ENCODE peak calls at places on chromosome 11, in four cellular contexts. One of them, this sample, is unnamed.

GRCh38 chr11:45928535-45929215 is 6.2 kb downstream of the LARGE2 start:
- DNase-seq in PC-9: no peak
- DNase-seq in endothelial cell: no peak
- DNase-seq in astrocyte: no peak
- DNase-seq in this sample: no peak

GRCh38 chr11:69508974-69509373 is 27.5 kb downstream of the LINC01488 start:
- DNase-seq in PC-9: no peak
- DNase-seq in endothelial cell: no peak
- DNase-seq in astrocyte: no peak
- DNase-seq in this sample: no peak

GRCh38 chr11:99020324-99021225 is at the start of gene CNTN5:
- DNase-seq in PC-9: peak; percentile 19
- DNase-seq in endothelial cell: peak; percentile 58
- DNase-seq in astrocyte: no peak
- DNase-seq in this sample: peak; percentile 0

GRCh38 chr11:57792060-57792541 is 30.5 kb downstream of the CTNND1 start:
- DNase-seq in PC-9: no peak
- DNase-seq in endothelial cell: no peak
- DNase-seq in astrocyte: peak; percentile 67
- DNase-seq in this sample: no peak

GRCh38 chr11:130798801-130799200 is 117.5 kb downstream of the SNX19 start:
- DNase-seq in PC-9: no peak
- DNase-seq in endothelial cell: no peak
- DNase-seq in astrocyte: peak; percentile 49
- DNase-seq in this sample: peak; percentile 22

GRCh38 chr11:7512525-7513209 is 1.1 kb upstream of the PPFIBP2 start:
- DNase-seq in PC-9: no peak
- DNase-seq in endothelial cell: peak; percentile 14
- DNase-seq in astrocyte: no peak
- DNase-seq in this sample: no peak

GRCh38 chr11:100929377-100929776 is 200.2 kb downstream of the PGR start:
- DNase-seq in PC-9: no peak
- DNase-seq in endothelial cell: no peak
- DNase-seq in astrocyte: peak; percentile 89
- DNase-seq in this sample: peak; percentile 56

GRCh38 chr11:70694371-70694770 is 296.0 kb downstream of the CTTN start:
- DNase-seq in PC-9: no peak
- DNase-seq in endothelial cell: no peak
- DNase-seq in astrocyte: no peak
- DNase-seq in this sample: no peak

GRCh38 chr11:99281331-99281730 is 260.6 kb downstream of the CNTN5 start:
- DNase-seq in PC-9: no peak
- DNase-seq in endothelial cell: no peak
- DNase-seq in astrocyte: no peak
- DNase-seq in this sample: no peak

GRCh38 chr11:9600651-9601040 is 27.2 kb downstream of the WEE1 start:
- DNase-seq in PC-9: peak; percentile 56
- DNase-seq in endothelial cell: no peak
- DNase-seq in astrocyte: peak; percentile 42
- DNase-seq in this sample: no peak

GRCh38 chr11:106706355-106706754 is 311.9 kb downstream of the GUCY1A2 start:
- DNase-seq in PC-9: peak; percentile 14
- DNase-seq in endothelial cell: no peak
- DNase-seq in astrocyte: peak; percentile 83
- DNase-seq in this sample: peak; percentile 67

GRCh38 chr11:34585304-34585869 is 35.5 kb upstream of the EHF start:
- DNase-seq in PC-9: no peak
- DNase-seq in endothelial cell: no peak
- DNase-seq in astrocyte: no peak
- DNase-seq in this sample: no peak

GRCh38 chr11:13772223-13773046 is 104.0 kb downstream of the FAR1 start:
- DNase-seq in PC-9: peak; percentile 12
- DNase-seq in endothelial cell: peak; percentile 51
- DNase-seq in astrocyte: peak; percentile 38
- DNase-seq in this sample: peak; percentile 52

GRCh38 chr11:9060700-9061111 is 30.7 kb downstream of the SCUBE2 start:
- DNase-seq in PC-9: no peak
- DNase-seq in endothelial cell: no peak
- DNase-seq in astrocyte: no peak
- DNase-seq in this sample: no peak

GRCh38 chr11:83456075-83456474 is 169.9 kb upstream of the CCDC90B start:
- DNase-seq in PC-9: no peak
- DNase-seq in endothelial cell: no peak
- DNase-seq in astrocyte: no peak
- DNase-seq in this sample: no peak

GRCh38 chr11:131749100-131749499 is 378.7 kb downstream of the NTM start:
- DNase-seq in PC-9: no peak
- DNase-seq in endothelial cell: no peak
- DNase-seq in astrocyte: peak; percentile 99
- DNase-seq in this sample: peak; percentile 76

GRCh38 chr11:76291576-76292526 is 85.5 kb upstream of the WNT11 start:
- DNase-seq in PC-9: peak; percentile 85
- DNase-seq in endothelial cell: no peak
- DNase-seq in astrocyte: no peak
- DNase-seq in this sample: no peak

GRCh38 chr11:45296085-45296484 is 9.9 kb upstream of the SYT13 start:
- DNase-seq in PC-9: no peak
- DNase-seq in endothelial cell: no peak
- DNase-seq in astrocyte: no peak
- DNase-seq in this sample: no peak

GRCh38 chr11:128195756-128196155 is 391.6 kb downstream of the ETS1 start:
- DNase-seq in PC-9: no peak
- DNase-seq in endothelial cell: no peak
- DNase-seq in astrocyte: no peak
- DNase-seq in this sample: no peak

GRCh38 chr11:33388793-33389525 is 131.8 kb downstream of the HIPK3 start:
- DNase-seq in PC-9: no peak
- DNase-seq in endothelial cell: no peak
- DNase-seq in astrocyte: no peak
- DNase-seq in this sample: no peak

GRCh38 chr11:13685461-13686108 is 17.1 kb downstream of the FAR1 start:
- DNase-seq in PC-9: no peak
- DNase-seq in endothelial cell: no peak
- DNase-seq in astrocyte: peak; percentile 24
- DNase-seq in this sample: no peak

GRCh38 chr11:119144825-119145476 is 3.9 kb upstream of the ABCG4 start:
- DNase-seq in PC-9: peak; percentile 63
- DNase-seq in endothelial cell: peak; percentile 70
- DNase-seq in astrocyte: peak; percentile 47
- DNase-seq in this sample: peak; percentile 57

GRCh38 chr11:118170231-118170630 is 6.2 kb downstream of the SCN2B start:
- DNase-seq in PC-9: no peak
- DNase-seq in endothelial cell: no peak
- DNase-seq in astrocyte: no peak
- DNase-seq in this sample: no peak

GRCh38 chr11:128420277-128420676 is 167.1 kb downstream of the ETS1 start:
- DNase-seq in PC-9: no peak
- DNase-seq in endothelial cell: no peak
- DNase-seq in astrocyte: no peak
- DNase-seq in this sample: no peak

GRCh38 chr11:533049-533585 is 2.3 kb downstream of the HRAS start:
- DNase-seq in PC-9: no peak
- DNase-seq in endothelial cell: no peak
- DNase-seq in astrocyte: no peak
- DNase-seq in this sample: no peak

GRCh38 chr11:12981879-12982531 is 27.1 kb upstream of the RASSF10 start:
- DNase-seq in PC-9: no peak
- DNase-seq in endothelial cell: no peak
- DNase-seq in astrocyte: no peak
- DNase-seq in this sample: peak; percentile 15

GRCh38 chr11:73779084-73779902 is 8.4 kb upstream of the MRPL48 start:
- DNase-seq in PC-9: peak; percentile 99
- DNase-seq in endothelial cell: peak; percentile 97
- DNase-seq in astrocyte: peak; percentile 96
- DNase-seq in this sample: peak; percentile 99

GRCh38 chr11:34658071-34659015 is 37.5 kb downstream of the EHF start:
- DNase-seq in PC-9: no peak
- DNase-seq in endothelial cell: no peak
- DNase-seq in astrocyte: no peak
- DNase-seq in this sample: no peak

GRCh38 chr11:68275721-68276488 is 4.1 kb upstream of the C11orf24 start:
- DNase-seq in PC-9: peak; percentile 26
- DNase-seq in endothelial cell: no peak
- DNase-seq in astrocyte: no peak
- DNase-seq in this sample: no peak

GRCh38 chr11:43903086-43903485 is 22.5 kb downstream of the ALKBH3 start:
- DNase-seq in PC-9: no peak
- DNase-seq in endothelial cell: no peak
- DNase-seq in astrocyte: no peak
- DNase-seq in this sample: no peak

GRCh38 chr11:43907028-43907966 is 26.7 kb downstream of the ALKBH3 start:
- DNase-seq in PC-9: no peak
- DNase-seq in endothelial cell: no peak
- DNase-seq in astrocyte: no peak
- DNase-seq in this sample: no peak

GRCh38 chr11:43905788-43906187 is 25.2 kb downstream of the ALKBH3 start:
- DNase-seq in PC-9: no peak
- DNase-seq in endothelial cell: peak; percentile 41
- DNase-seq in astrocyte: peak; percentile 52
- DNase-seq in this sample: peak; percentile 11

GRCh38 chr11:43904737-43905515 is 24.3 kb downstream of the ALKBH3 start:
- DNase-seq in PC-9: no peak
- DNase-seq in endothelial cell: no peak
- DNase-seq in astrocyte: peak; percentile 63
- DNase-seq in this sample: no peak

GRCh38 chr11:43903969-43904368 is 23.3 kb downstream of the ALKBH3 start:
- DNase-seq in PC-9: no peak
- DNase-seq in endothelial cell: no peak
- DNase-seq in astrocyte: no peak
- DNase-seq in this sample: no peak
- TF ChIP-seq CTCF in PC-9: no peak
- TF ChIP-seq CTCF in endothelial cell: no peak
- TF ChIP-seq CTCF in astrocyte: no peak
- TF ChIP-seq CTCF in this sample: no peak

GRCh38 chr11:103035656-103036434 is 56.1 kb downstream of the DCUN1D5 start:
- DNase-seq in PC-9: peak; percentile 8
- DNase-seq in endothelial cell: peak; percentile 32
- DNase-seq in astrocyte: peak; percentile 77
- DNase-seq in this sample: peak; percentile 88
- TF ChIP-seq CTCF in PC-9: peak; percentile 81
- TF ChIP-seq CTCF in endothelial cell: peak; percentile 88
- TF ChIP-seq CTCF in astrocyte: peak; percentile 62
- TF ChIP-seq CTCF in this sample: peak; percentile 86

GRCh38 chr11:86802601-86803051 is 2.3 kb downstream of the PRSS23 start:
- DNase-seq in PC-9: peak; percentile 46
- DNase-seq in endothelial cell: peak; percentile 21
- DNase-seq in astrocyte: peak; percentile 50
- DNase-seq in this sample: peak; percentile 50
- TF ChIP-seq CTCF in PC-9: peak; percentile 89
- TF ChIP-seq CTCF in endothelial cell: no peak
- TF ChIP-seq CTCF in astrocyte: peak; percentile 56
- TF ChIP-seq CTCF in this sample: peak; percentile 77

GRCh38 chr11:65967329-65967934 is 5.9 kb downstream of the SART1 start:
- DNase-seq in PC-9: no peak
- DNase-seq in endothelial cell: no peak
- DNase-seq in astrocyte: no peak
- DNase-seq in this sample: no peak

GRCh38 chr11:65972116-65972515 is 10.6 kb downstream of the SART1 start:
- DNase-seq in PC-9: no peak
- DNase-seq in endothelial cell: no peak
- DNase-seq in astrocyte: no peak
- DNase-seq in this sample: no peak

GRCh38 chr11:65964906-65965305 is 3.4 kb downstream of the SART1 start:
- DNase-seq in PC-9: no peak
- DNase-seq in endothelial cell: no peak
- DNase-seq in astrocyte: no peak
- DNase-seq in this sample: no peak

GRCh38 chr11:65965986-65966762 is 4.6 kb downstream of the SART1 start:
- DNase-seq in PC-9: no peak
- DNase-seq in endothelial cell: no peak
- DNase-seq in astrocyte: no peak
- DNase-seq in this sample: no peak

GRCh38 chr11:65968600-65969482 is 7.3 kb downstream of the SART1 start:
- DNase-seq in PC-9: no peak
- DNase-seq in endothelial cell: no peak
- DNase-seq in astrocyte: no peak
- DNase-seq in this sample: no peak
- TF ChIP-seq CTCF in PC-9: no peak
- TF ChIP-seq CTCF in endothelial cell: no peak
- TF ChIP-seq CTCF in astrocyte: no peak
- TF ChIP-seq CTCF in this sample: no peak